ENCODE peak calls at places on chromosomes 11 and 22, in nine cellular contexts. K is A549, D is upper lobe of left lung, J is K562, R is H1, Z is suprapubic skin, F is HepG2, A is transverse colon, Y is stomach. M is an unnamed sample.

GRCh38 chr22:30398685-30399680 is 2.2 kb downstream of the SEC14L2 start:
- DNase-seq in K (no peak), D (no peak), J (no peak), R (no peak), Z (no peak), F (no peak), A (no peak), Y (no peak), M (no peak)

GRCh38 chr22:42856179-42856864 is 751 bp downstream of the ARFGAP3 start:
- DNase-seq in K (no peak), D (peak; percentile 85), J (peak; percentile 22), R (peak; percentile 72), Z (no peak), F (peak; percentile 25), A (peak; percentile 71), Y (peak; percentile 52), M (no peak)

GRCh38 chr11:122696662-122697061 is 41.1 kb downstream of the UBASH3B start:
- DNase-seq in K (no peak), D (no peak), J (peak; percentile 10), R (no peak), Z (no peak), F (no peak), A (no peak), Y (no peak), M (no peak)

GRCh38 chr11:128547946-128548654 is 39.3 kb downstream of the ETS1 start:
- DNase-seq in K (no peak), D (no peak), J (no peak), R (no peak), Z (no peak), F (no peak), A (no peak), Y (no peak), M (no peak)

GRCh38 chr11:79535606-79536005 is 94.8 kb upstream of the TENM4 start:
- DNase-seq in K (no peak), D (no peak), J (no peak), R (no peak), Z (no peak), F (no peak), A (no peak), Y (no peak), M (no peak)

GRCh38 chr11:61728940-61729219 is 23.6 kb upstream of the MYRF start:
- DNase-seq in K (peak; percentile 60), D (no peak), J (no peak), R (no peak), Z (no peak), F (no peak), A (no peak), Y (no peak), M (no peak)

GRCh38 chr22:46499798-46500174 is 37.6 kb downstream of the CELSR1 start:
- DNase-seq in K (no peak), D (no peak), J (no peak), R (no peak), Z (no peak), F (no peak), A (no peak), Y (no peak), M (no peak)

GRCh38 chr11:69293819-69294505 is at the start of gene MYEOV:
- DNase-seq in K (peak; percentile 94), D (peak; percentile 67), J (peak; percentile 98), R (peak; percentile 80), Z (no peak), F (peak; percentile 34), A (peak; percentile 81), Y (peak; percentile 67), M (no peak)

GRCh38 chr11:2103666-2104523 is 35.3 kb downstream of the IGF2 start:
- DNase-seq in K (no peak), D (peak; percentile 58), J (no peak), R (no peak), Z (no peak), F (no peak), A (no peak), Y (no peak), M (no peak)

GRCh38 chr11:81644239-81644840 is 1089.3 kb downstream of the FAM181B start:
- DNase-seq in K (peak; percentile 56), D (no peak), J (peak; percentile 25), R (no peak), Z (no peak), F (peak; percentile 60), A (no peak), Y (no peak), M (no peak)

GRCh38 chr11:130068546-130068985 is 1.1 kb upstream of the APLP2 start:
- DNase-seq in K (no peak), D (no peak), J (no peak), R (no peak), Z (no peak), F (peak; percentile 33), A (no peak), Y (no peak), M (no peak)

GRCh38 chr11:75159081-75159953 is 8.4 kb downstream of the SLCO2B1 start:
- DNase-seq in K (no peak), D (peak; percentile 66), J (no peak), R (no peak), Z (no peak), F (peak; percentile 85), A (peak; percentile 79), Y (peak; percentile 74), M (no peak)

DNA sequence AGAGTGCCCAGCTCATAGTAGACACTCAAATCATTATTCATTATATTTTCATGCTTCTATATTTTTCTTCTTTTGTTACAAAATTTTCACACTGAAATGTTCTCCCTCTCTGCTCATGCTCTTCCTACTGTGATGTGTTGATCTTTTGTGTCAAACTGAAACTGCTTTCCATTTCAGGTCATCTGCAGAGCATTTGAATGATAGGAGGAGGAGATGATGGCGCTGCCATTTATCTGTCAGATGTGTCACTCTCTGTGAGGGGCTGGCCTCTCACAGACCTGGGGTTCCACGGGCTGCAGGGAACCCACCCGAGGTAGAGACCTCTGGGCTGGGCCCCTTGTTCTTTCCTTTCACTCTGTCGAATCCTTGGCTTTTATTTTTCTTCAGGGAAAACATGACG is 41.1 kb downstream of the OR10A6 start:
- DNase-seq in K (no peak), D (no peak), J (no peak), R (no peak), Z (no peak), F (no peak), A (no peak), Y (no peak), M (no peak)
- TF ChIP-seq EP300 in K (no peak), D (no peak), J (no peak), R (no peak), Z (no peak), F (no peak), A (no peak), Y (no peak), M (no peak)

GRCh38 chr11:12817681-12818332 is 143.6 kb downstream of the TEAD1 start:
- DNase-seq in K (no peak), D (no peak), J (no peak), R (no peak), Z (no peak), F (no peak), A (no peak), Y (no peak), M (no peak)

GRCh38 chr11:12815931-12816494 is 141.8 kb downstream of the TEAD1 start:
- DNase-seq in K (no peak), D (no peak), J (no peak), R (no peak), Z (no peak), F (no peak), A (no peak), Y (no peak), M (no peak)

GRCh38 chr11:12822623-12823022 is 148.4 kb downstream of the TEAD1 start:
- DNase-seq in K (no peak), D (no peak), J (no peak), R (no peak), Z (no peak), F (no peak), A (no peak), Y (no peak), M (no peak)

GRCh38 chr11:12815150-12815523 is 140.9 kb downstream of the TEAD1 start:
- DNase-seq in K (no peak), D (no peak), J (no peak), R (no peak), Z (no peak), F (no peak), A (no peak), Y (no peak), M (no peak)

GRCh38 chr11:12818333-12819015 is 144.3 kb downstream of the TEAD1 start:
- DNase-seq in K (no peak), D (no peak), J (no peak), R (no peak), Z (no peak), F (no peak), A (no peak), Y (no peak), M (no peak)
- H3K27ac ChIP-seq in K (no peak overlapping the region), D (no peak overlapping the region), J (no peak overlapping the region), R (no peak overlapping the region), Z (no peak overlapping the region), F (no peak overlapping the region), A (no peak overlapping the region), Y (peak overlapping the region; percentile 11), M (peak overlapping the region; percentile 88)

GRCh38 chr11:12882670-12883069 is 126.4 kb upstream of the RASSF10 start:
- DNase-seq in K (no peak), D (no peak), J (no peak), R (no peak), Z (no peak), F (no peak), A (no peak), Y (no peak), M (no peak)

GRCh38 chr11:12871788-12872321 is 137.3 kb upstream of the RASSF10 start:
- DNase-seq in K (peak; percentile 30), D (no peak), J (no peak), R (no peak), Z (no peak), F (no peak), A (no peak), Y (no peak), M (no peak)

GRCh38 chr11:12880327-12880726 is 128.8 kb upstream of the RASSF10 start:
- DNase-seq in K (no peak), D (no peak), J (no peak), R (no peak), Z (no peak), F (no peak), A (no peak), Y (no peak), M (no peak)

GRCh38 chr11:12876340-12876739 is 132.8 kb upstream of the RASSF10 start:
- DNase-seq in K (no peak), D (no peak), J (no peak), R (no peak), Z (no peak), F (no peak), A (no peak), Y (no peak), M (no peak)

DNA sequence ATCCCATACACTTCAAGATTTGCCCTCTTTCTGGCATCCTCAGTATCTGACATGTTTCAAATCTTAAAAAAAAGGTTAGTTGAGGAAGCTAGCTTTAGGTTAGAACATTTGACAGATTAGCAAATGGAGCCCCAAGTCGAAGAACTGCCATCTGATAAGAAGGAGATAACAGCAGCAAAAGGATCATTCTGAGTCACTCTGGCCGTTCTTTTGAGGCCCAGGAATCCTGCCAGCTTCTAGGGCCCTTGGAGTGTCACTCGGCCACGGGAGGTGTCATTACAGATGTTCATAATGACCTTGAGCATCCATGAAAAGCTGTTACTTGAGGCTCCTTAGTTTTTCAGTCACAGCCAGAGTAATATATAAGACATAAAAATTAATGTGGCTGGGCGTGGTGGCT is 132.1 kb upstream of the RASSF10 start:
- DNase-seq in K (no peak), D (no peak), J (no peak), R (no peak), Z (no peak), F (no peak), A (no peak), Y (no peak), M (no peak)
- TF ChIP-seq EP300 in K (no peak), D (no peak), J (peak; percentile 63), R (no peak), Z (no peak), F (no peak), A (no peak), Y (no peak), M (no peak)

GRCh38 chr22:25629613-25630012 is 65.1 kb downstream of the GRK3 start:
- DNase-seq in K (no peak), D (no peak), J (no peak), R (no peak), Z (no peak), F (no peak), A (no peak), Y (no peak), M (no peak)
- H3K27ac ChIP-seq in K (no peak overlapping the region), D (no peak overlapping the region), J (no peak overlapping the region), R (no peak overlapping the region), Z (no peak overlapping the region), F (no peak overlapping the region), A (no peak overlapping the region), Y (no peak overlapping the region), M (no peak overlapping the region)